ENCODE peak calls at places on chromosomes 16 and 17, in ten cellular contexts. One of them, this sample, is unnamed.

GRCh38 chr16:88374736-88375135 is 8.0 kb upstream of the ZNF469 start:
- DNase-seq in H9: no peak
- DNase-seq in AG04450: no peak
- DNase-seq in H1: no peak
- DNase-seq in left lung: peak
- DNase-seq in A549: no peak
- DNase-seq in fibroblast of lung: no peak
- DNase-seq in tibial artery: no peak
- DNase-seq in kidney: peak
- DNase-seq in neural progenitor cell: no peak
- DNase-seq in this sample: no peak

GRCh38 chr17:7440823-7441174 is 1.5 kb downstream of the FGF11 start:
- DNase-seq in kidney: peak
- DNase-seq in fibroblast of lung: no peak
- DNase-seq in H1: no peak
- DNase-seq in neural progenitor cell: peak
- DNase-seq in left lung: peak
- DNase-seq in tibial artery: no peak
- DNase-seq in A549: no peak
- DNase-seq in H9: peak
- DNase-seq in AG04450: no peak
- DNase-seq in this sample: no peak

GRCh38 chr17:68794636-68795503 is 160.3 kb downstream of the ABCA8 start:
- DNase-seq in H9: no peak
- DNase-seq in AG04450: peak
- DNase-seq in neural progenitor cell: no peak
- DNase-seq in A549: no peak
- DNase-seq in left lung: no peak
- DNase-seq in tibial artery: peak
- DNase-seq in fibroblast of lung: peak
- DNase-seq in kidney: no peak
- DNase-seq in H1: no peak
- DNase-seq in this sample: no peak

GRCh38 chr17:49515196-49515770 is 20.2 kb downstream of the NGFR start:
- DNase-seq in fibroblast of lung: peak
- DNase-seq in tibial artery: peak
- DNase-seq in H1: no peak
- DNase-seq in AG04450: peak
- DNase-seq in neural progenitor cell: peak
- DNase-seq in A549: peak
- DNase-seq in left lung: no peak
- DNase-seq in kidney: peak
- DNase-seq in H9: peak
- DNase-seq in this sample: peak

GRCh38 chr16:51577621-51578303 is 426.7 kb upstream of the SALL1 start:
- DNase-seq in fibroblast of lung: peak
- DNase-seq in tibial artery: no peak
- DNase-seq in left lung: no peak
- DNase-seq in H9: peak
- DNase-seq in H1: peak
- DNase-seq in kidney: no peak
- DNase-seq in A549: no peak
- DNase-seq in AG04450: no peak
- DNase-seq in neural progenitor cell: peak
- DNase-seq in this sample: peak

GRCh38 chr17:17077101-17077500 is 34.8 kb downstream of the MPRIP start:
- DNase-seq in neural progenitor cell: no peak
- DNase-seq in fibroblast of lung: no peak
- DNase-seq in H1: no peak
- DNase-seq in AG04450: no peak
- DNase-seq in kidney: peak
- DNase-seq in tibial artery: no peak
- DNase-seq in A549: no peak
- DNase-seq in left lung: no peak
- DNase-seq in H9: no peak
- DNase-seq in this sample: no peak

GRCh38 chr17:33927732-33928133 is 327.4 kb upstream of the CCL2 start:
- DNase-seq in neural progenitor cell: peak
- DNase-seq in fibroblast of lung: peak
- DNase-seq in left lung: no peak
- DNase-seq in tibial artery: no peak
- DNase-seq in H9: no peak
- DNase-seq in H1: no peak
- DNase-seq in AG04450: no peak
- DNase-seq in kidney: no peak
- DNase-seq in A549: peak
- DNase-seq in this sample: peak

GRCh38 chr17:79997004-79997673 is 38.5 kb downstream of the TBC1D16 start:
- DNase-seq in fibroblast of lung: no peak
- DNase-seq in neural progenitor cell: no peak
- DNase-seq in tibial artery: no peak
- DNase-seq in A549: no peak
- DNase-seq in H1: no peak
- DNase-seq in kidney: no peak
- DNase-seq in AG04450: no peak
- DNase-seq in left lung: peak
- DNase-seq in H9: no peak
- DNase-seq in this sample: no peak

GRCh38 chr17:16922386-16923096 is 49.4 kb downstream of the TNFRSF13B start:
- DNase-seq in left lung: no peak
- DNase-seq in H9: no peak
- DNase-seq in fibroblast of lung: no peak
- DNase-seq in A549: no peak
- DNase-seq in H1: no peak
- DNase-seq in tibial artery: peak
- DNase-seq in neural progenitor cell: no peak
- DNase-seq in kidney: no peak
- DNase-seq in AG04450: no peak
- DNase-seq in this sample: no peak

GRCh38 chr16:88917146-88917914 is 50.9 kb upstream of the PABPN1L start:
- DNase-seq in neural progenitor cell: no peak
- DNase-seq in AG04450: no peak
- DNase-seq in left lung: no peak
- DNase-seq in H9: peak
- DNase-seq in kidney: no peak
- DNase-seq in A549: no peak
- DNase-seq in tibial artery: no peak
- DNase-seq in H1: no peak
- DNase-seq in fibroblast of lung: no peak
- DNase-seq in this sample: no peak

GRCh38 chr17:39776267-39776666 is 38.5 kb downstream of the GRB7 start:
- DNase-seq in fibroblast of lung: no peak
- DNase-seq in kidney: no peak
- DNase-seq in H9: no peak
- DNase-seq in left lung: no peak
- DNase-seq in tibial artery: no peak
- DNase-seq in neural progenitor cell: no peak
- DNase-seq in H1: no peak
- DNase-seq in AG04450: no peak
- DNase-seq in A549: no peak
- DNase-seq in this sample: no peak

GRCh38 chr17:5418858-5419355 is 555 bp downstream of the NUP88 start:
- DNase-seq in neural progenitor cell: no peak
- DNase-seq in kidney: peak
- DNase-seq in tibial artery: peak
- DNase-seq in H1: no peak
- DNase-seq in fibroblast of lung: peak
- DNase-seq in H9: no peak
- DNase-seq in A549: no peak
- DNase-seq in AG04450: no peak
- DNase-seq in left lung: no peak
- DNase-seq in this sample: no peak

GRCh38 chr16:49839462-49839825 is 16.5 kb downstream of the ZNF423 start:
- DNase-seq in H9: no peak
- DNase-seq in tibial artery: no peak
- DNase-seq in H1: no peak
- DNase-seq in fibroblast of lung: no peak
- DNase-seq in left lung: peak
- DNase-seq in AG04450: no peak
- DNase-seq in neural progenitor cell: no peak
- DNase-seq in kidney: no peak
- DNase-seq in A549: no peak
- DNase-seq in this sample: no peak

GRCh38 chr17:78993981-78994671 is 14.4 kb upstream of the LGALS3BP start:
- DNase-seq in H9: no peak
- DNase-seq in H1: no peak
- DNase-seq in fibroblast of lung: no peak
- DNase-seq in A549: no peak
- DNase-seq in AG04450: no peak
- DNase-seq in kidney: peak
- DNase-seq in left lung: peak
- DNase-seq in tibial artery: peak
- DNase-seq in neural progenitor cell: no peak
- DNase-seq in this sample: no peak

GRCh38 chr17:29116652-29117439 is 63.4 kb downstream of the MYO18A start:
- DNase-seq in kidney: no peak
- DNase-seq in tibial artery: peak
- DNase-seq in neural progenitor cell: peak
- DNase-seq in AG04450: no peak
- DNase-seq in A549: peak
- DNase-seq in H9: peak
- DNase-seq in H1: peak
- DNase-seq in fibroblast of lung: peak
- DNase-seq in left lung: peak
- DNase-seq in this sample: peak
- TF ChIP-seq CTCF in kidney: peak
- TF ChIP-seq CTCF in tibial artery: peak
- TF ChIP-seq CTCF in neural progenitor cell: peak
- TF ChIP-seq CTCF in AG04450: peak
- TF ChIP-seq CTCF in A549: peak
- TF ChIP-seq CTCF in H9: peak
- TF ChIP-seq CTCF in H1: peak
- TF ChIP-seq CTCF in fibroblast of lung: peak
- TF ChIP-seq CTCF in left lung: peak
- TF ChIP-seq CTCF in this sample: peak

DNA sequence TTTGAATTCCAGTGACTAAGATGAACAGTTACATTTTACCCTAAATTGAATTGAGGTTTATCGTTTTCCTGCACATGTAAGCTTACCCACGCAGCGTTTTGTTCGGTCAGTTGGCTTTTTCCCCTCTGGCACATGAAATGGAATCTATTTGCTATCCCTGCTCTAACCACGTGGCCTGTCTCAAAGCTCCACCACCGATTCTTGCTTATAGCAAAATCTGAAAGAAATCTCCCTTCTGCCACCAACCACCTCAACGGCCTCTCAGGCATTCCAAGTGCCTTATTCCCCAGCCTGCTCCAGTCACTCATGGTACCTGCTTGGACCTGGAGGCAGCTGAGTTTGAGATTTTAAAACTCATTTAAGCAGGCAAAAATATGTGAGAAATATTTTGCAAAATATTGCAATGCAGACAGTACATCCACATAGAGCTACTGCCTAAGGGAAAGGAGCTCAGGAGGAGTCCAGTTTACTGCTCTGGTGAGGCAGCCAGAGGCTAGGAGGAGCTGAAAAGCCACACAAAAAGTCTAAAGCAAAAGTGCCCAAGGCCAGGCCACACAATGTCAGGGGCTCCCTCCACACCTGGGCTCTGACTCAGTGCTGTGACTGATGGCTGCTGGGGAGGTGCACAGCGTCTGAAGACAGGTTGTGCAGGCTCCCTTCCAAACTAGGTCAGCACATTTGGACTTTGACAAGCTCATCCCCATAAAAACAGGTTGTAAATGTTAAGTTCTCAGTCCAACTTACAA is 26.4 kb downstream of the ARHGAP17 start:
- DNase-seq in fibroblast of lung: peak
- DNase-seq in A549: peak
- DNase-seq in tibial artery: peak
- DNase-seq in H1: no peak
- DNase-seq in H9: no peak
- DNase-seq in neural progenitor cell: no peak
- DNase-seq in AG04450: no peak
- DNase-seq in left lung: no peak
- DNase-seq in kidney: no peak
- DNase-seq in this sample: no peak
- H3K27ac ChIP-seq in fibroblast of lung: peak
- H3K27ac ChIP-seq in A549: peak
- H3K27ac ChIP-seq in tibial artery: peak
- H3K27ac ChIP-seq in H1: no peak
- H3K27ac ChIP-seq in H9: no peak
- H3K27ac ChIP-seq in neural progenitor cell: no peak
- H3K27ac ChIP-seq in AG04450: peak
- H3K27ac ChIP-seq in left lung: peak
- H3K27ac ChIP-seq in kidney: peak
- H3K27ac ChIP-seq in this sample: peak

GRCh38 chr17:61360318-61360717 is 39.3 kb upstream of the TBX2 start:
- DNase-seq in left lung: no peak
- DNase-seq in A549: no peak
- DNase-seq in H9: no peak
- DNase-seq in tibial artery: no peak
- DNase-seq in kidney: no peak
- DNase-seq in H1: no peak
- DNase-seq in AG04450: no peak
- DNase-seq in neural progenitor cell: no peak
- DNase-seq in fibroblast of lung: no peak
- DNase-seq in this sample: no peak
- TF ChIP-seq CTCF in left lung: no peak
- TF ChIP-seq CTCF in A549: no peak
- TF ChIP-seq CTCF in H9: no peak
- TF ChIP-seq CTCF in tibial artery: no peak
- TF ChIP-seq CTCF in kidney: no peak
- TF ChIP-seq CTCF in H1: no peak
- TF ChIP-seq CTCF in AG04450: no peak
- TF ChIP-seq CTCF in neural progenitor cell: no peak
- TF ChIP-seq CTCF in fibroblast of lung: no peak
- TF ChIP-seq CTCF in this sample: no peak

GRCh38 chr17:47240806-47241205 is 12.8 kb upstream of the ITGB3 start:
- DNase-seq in H9: no peak
- DNase-seq in H1: no peak
- DNase-seq in tibial artery: no peak
- DNase-seq in kidney: no peak
- DNase-seq in neural progenitor cell: no peak
- DNase-seq in fibroblast of lung: no peak
- DNase-seq in A549: no peak
- DNase-seq in AG04450: no peak
- DNase-seq in left lung: no peak
- DNase-seq in this sample: no peak

GRCh38 chr17:47240375-47240764 is 13.3 kb upstream of the ITGB3 start:
- DNase-seq in H9: no peak
- DNase-seq in AG04450: no peak
- DNase-seq in neural progenitor cell: no peak
- DNase-seq in tibial artery: no peak
- DNase-seq in A549: no peak
- DNase-seq in left lung: no peak
- DNase-seq in H1: no peak
- DNase-seq in kidney: no peak
- DNase-seq in fibroblast of lung: no peak
- DNase-seq in this sample: no peak

GRCh38 chr17:47237841-47238240 is 15.8 kb upstream of the ITGB3 start:
- DNase-seq in AG04450: no peak
- DNase-seq in kidney: no peak
- DNase-seq in tibial artery: no peak
- DNase-seq in H9: no peak
- DNase-seq in left lung: no peak
- DNase-seq in fibroblast of lung: no peak
- DNase-seq in A549: no peak
- DNase-seq in neural progenitor cell: no peak
- DNase-seq in H1: no peak
- DNase-seq in this sample: no peak

GRCh38 chr17:47238321-47239010 is 15.2 kb upstream of the ITGB3 start:
- DNase-seq in H9: no peak
- DNase-seq in H1: no peak
- DNase-seq in left lung: no peak
- DNase-seq in fibroblast of lung: no peak
- DNase-seq in AG04450: no peak
- DNase-seq in A549: no peak
- DNase-seq in kidney: no peak
- DNase-seq in neural progenitor cell: no peak
- DNase-seq in tibial artery: no peak
- DNase-seq in this sample: no peak

GRCh38 chr17:47239663-47240374 is 13.8 kb upstream of the ITGB3 start:
- DNase-seq in neural progenitor cell: no peak
- DNase-seq in fibroblast of lung: peak
- DNase-seq in A549: peak
- DNase-seq in kidney: peak
- DNase-seq in left lung: no peak
- DNase-seq in tibial artery: peak
- DNase-seq in AG04450: peak
- DNase-seq in H9: no peak
- DNase-seq in H1: no peak
- DNase-seq in this sample: peak
- H3K27ac ChIP-seq in neural progenitor cell: no peak
- H3K27ac ChIP-seq in fibroblast of lung: peak
- H3K27ac ChIP-seq in A549: peak
- H3K27ac ChIP-seq in kidney: peak
- H3K27ac ChIP-seq in left lung: peak
- H3K27ac ChIP-seq in tibial artery: peak
- H3K27ac ChIP-seq in AG04450: peak
- H3K27ac ChIP-seq in H9: no peak
- H3K27ac ChIP-seq in H1: no peak
- H3K27ac ChIP-seq in this sample: peak

This sample was measured in RWPE1.